ENCODE peak calls at places on chromosomes 7 and 10, in ten cellular contexts. I, E, K, D, G, B, U, M, A and Q are unnamed samples.

GRCh38 chr10:96333091-96333490 is 25.7 kb downstream of the OPALIN start:
- DNase-seq in I (no peak), E (no peak), K (no peak), D (no peak), G (no peak), B (no peak), U (no peak), M (no peak), A (no peak), Q (no peak)

GRCh38 chr10:110006358-110007170 is 1.2 kb upstream of the ADD3 start:
- DNase-seq in I (peak; percentile 31), E (no peak), K (no peak), D (peak; percentile 33), G (no peak), B (peak; percentile 62), U (peak; percentile 22), M (peak; percentile 67), A (peak; percentile 74), Q (peak; percentile 9)

GRCh38 chr7:152093717-152094116 is 68.2 kb downstream of the GALNT11 start:
- DNase-seq in I (no peak), E (no peak), K (no peak), D (no peak), G (no peak), B (no peak), U (no peak), M (no peak), A (no peak), Q (no peak)

GRCh38 chr7:31000161-31000693 is 36.5 kb downstream of the GHRHR start:
- DNase-seq in I (no peak), E (no peak), K (no peak), D (no peak), G (no peak), B (no peak), U (no peak), M (no peak), A (no peak), Q (no peak)

GRCh38 chr10:112959207-112959838 is 9.3 kb downstream of the TCF7L2 start:
- DNase-seq in I (peak; percentile 50), E (no peak), K (no peak), D (no peak), G (no peak), B (no peak), U (no peak), M (peak; percentile 80), A (peak; percentile 80), Q (no peak)

GRCh38 chr7:131557521-131558385 is 1.3 kb upstream of the PODXL start:
- DNase-seq in I (no peak), E (no peak), K (peak; percentile 87), D (peak; percentile 85), G (peak; percentile 71), B (no peak), U (no peak), M (no peak), A (peak; percentile 44), Q (peak; percentile 33)

GRCh38 chr7:420142-421055 is 99.2 kb downstream of the PDGFA start:
- DNase-seq in I (no peak), E (no peak), K (no peak), D (no peak), G (no peak), B (no peak), U (no peak), M (no peak), A (no peak), Q (no peak)

GRCh38 chr7:137618748-137619147 is 228.0 kb downstream of the DGKI start:
- DNase-seq in I (no peak), E (no peak), K (no peak), D (no peak), G (no peak), B (no peak), U (no peak), M (no peak), A (no peak), Q (no peak)

GRCh38 chr7:30285531-30286284 is 1.3 kb downstream of the ZNRF2 start:
- DNase-seq in I (peak; percentile 66), E (peak; percentile 88), K (peak; percentile 36), D (peak; percentile 46), G (peak; percentile 34), B (no peak), U (no peak), M (peak; percentile 64), A (peak; percentile 62), Q (peak; percentile 21)

GRCh38 chr7:45088821-45089313 is at the start of gene NACAD:
- DNase-seq in I (no peak), E (no peak), K (peak; percentile 40), D (no peak), G (peak; percentile 79), B (peak; percentile 96), U (no peak), M (no peak), A (peak; percentile 68), Q (no peak)

GRCh38 chr7:79664884-79665676 is 211.6 kb upstream of the MAGI2 start:
- DNase-seq in I (no peak), E (no peak), K (no peak), D (no peak), G (peak; percentile 24), B (no peak), U (no peak), M (no peak), A (no peak), Q (no peak)

GRCh38 chr7:96327429-96327828 is 5.5 kb upstream of the SLC25A13 start:
- DNase-seq in I (no peak), E (no peak), K (no peak), D (no peak), G (peak; percentile 96), B (no peak), U (no peak), M (no peak), A (no peak), Q (no peak)

GRCh38 chr7:149495785-149496641 is 1.6 kb downstream of the ZNF746 start:
- DNase-seq in I (peak; percentile 63), E (no peak), K (no peak), D (no peak), G (no peak), B (peak; percentile 22), U (peak; percentile 53), M (peak; percentile 86), A (peak; percentile 88), Q (no peak)

GRCh38 chr10:100131571-100131970 is 49.9 kb upstream of the CPN1 start:
- DNase-seq in I (no peak), E (no peak), K (no peak), D (no peak), G (no peak), B (no peak), U (no peak), M (no peak), A (no peak), Q (no peak)

GRCh38 chr10:89217057-89217990 is 10.2 kb upstream of the CH25H start:
- DNase-seq in I (peak; percentile 50), E (peak; percentile 75), K (peak; percentile 53), D (no peak), G (peak; percentile 69), B (peak; percentile 52), U (no peak), M (peak; percentile 55), A (peak; percentile 64), Q (no peak)